ENCODE peak calls at places on chromosomes 16 and 17, in four cellular contexts. One of them, this sample, is unnamed.

GRCh38 chr16:84434800-84435199 is 66.5 kb downstream of the ATP2C2 start:
- DNase-seq in psoas muscle: no peak
- DNase-seq in A549: no peak
- DNase-seq in thoracic aorta: no peak
- DNase-seq in this sample: no peak

GRCh38 chr16:6027733-6028132 is 930.1 kb upstream of the EEF2KMT start:
- DNase-seq in psoas muscle: no peak
- DNase-seq in A549: no peak
- DNase-seq in thoracic aorta: no peak
- DNase-seq in this sample: no peak

GRCh38 chr17:1515640-1516402 is 591 bp downstream of the INPP5K start:
- DNase-seq in psoas muscle: no peak
- DNase-seq in A549: peak; percentile 91
- DNase-seq in thoracic aorta: no peak
- DNase-seq in this sample: peak; percentile 55

GRCh38 chr17:49928826-49929475 is 40.0 kb upstream of the DLX4 start:
- DNase-seq in psoas muscle: no peak
- DNase-seq in A549: peak; percentile 60
- DNase-seq in thoracic aorta: no peak
- DNase-seq in this sample: no peak

GRCh38 chr17:49496183-49496865 is 1.2 kb downstream of the NGFR start:
- DNase-seq in psoas muscle: peak; percentile 90
- DNase-seq in A549: peak; percentile 83
- DNase-seq in thoracic aorta: peak; percentile 38
- DNase-seq in this sample: peak; percentile 92

GRCh38 chr17:7618608-7619007 is 3.9 kb upstream of the FXR2 start:
- DNase-seq in psoas muscle: no peak
- DNase-seq in A549: no peak
- DNase-seq in thoracic aorta: no peak
- DNase-seq in this sample: no peak

GRCh38 chr16:66695935-66696668 is 441 bp downstream of the CMTM4 start:
- DNase-seq in psoas muscle: peak; percentile 68
- DNase-seq in A549: peak; percentile 36
- DNase-seq in thoracic aorta: no peak
- DNase-seq in this sample: peak; percentile 14

GRCh38 chr17:81868674-81869220 is 2.4 kb downstream of the ARHGDIA start:
- DNase-seq in psoas muscle: peak; percentile 78
- DNase-seq in A549: peak; percentile 58
- DNase-seq in thoracic aorta: no peak
- DNase-seq in this sample: no peak

GRCh38 chr17:3474212-3474611 is 1.6 kb upstream of the ASPA start:
- DNase-seq in psoas muscle: no peak
- DNase-seq in A549: peak; percentile 29
- DNase-seq in thoracic aorta: no peak
- DNase-seq in this sample: no peak

GRCh38 chr17:21029032-21029431 is 13.8 kb downstream of the USP22 start:
- DNase-seq in psoas muscle: peak; percentile 81
- DNase-seq in A549: no peak
- DNase-seq in thoracic aorta: no peak
- DNase-seq in this sample: no peak

GRCh38 chr16:21663889-21664647 is at the start of gene OTOA:
- DNase-seq in psoas muscle: no peak
- DNase-seq in A549: no peak
- DNase-seq in thoracic aorta: no peak
- DNase-seq in this sample: peak; percentile 22

GRCh38 chr17:62704381-62704971 is 77.0 kb downstream of the MRC2 start:
- DNase-seq in psoas muscle: peak; percentile 65
- DNase-seq in A549: peak; percentile 38
- DNase-seq in thoracic aorta: no peak
- DNase-seq in this sample: peak; percentile 48

GRCh38 chr16:23258919-23259237 is 43.2 kb upstream of the SCNN1B start:
- DNase-seq in psoas muscle: no peak
- DNase-seq in A549: no peak
- DNase-seq in thoracic aorta: no peak
- DNase-seq in this sample: no peak

GRCh38 chr17:44086364-44087311 is 16.1 kb downstream of the G6PC3 start:
- DNase-seq in psoas muscle: peak; percentile 80
- DNase-seq in A549: peak; percentile 96
- DNase-seq in thoracic aorta: peak; percentile 39
- DNase-seq in this sample: no peak

GRCh38 chr16:55532227-55532626 is 23.4 kb downstream of the LPCAT2 start:
- DNase-seq in psoas muscle: no peak
- DNase-seq in A549: no peak
- DNase-seq in thoracic aorta: no peak
- DNase-seq in this sample: no peak

GRCh38 chr16:55530316-55530856 is 21.5 kb downstream of the LPCAT2 start:
- DNase-seq in psoas muscle: no peak
- DNase-seq in A549: no peak
- DNase-seq in thoracic aorta: no peak
- DNase-seq in this sample: no peak

GRCh38 chr16:55527885-55528284 is 19.0 kb downstream of the LPCAT2 start:
- DNase-seq in psoas muscle: no peak
- DNase-seq in A549: no peak
- DNase-seq in thoracic aorta: no peak
- DNase-seq in this sample: no peak

GRCh38 chr16:55526448-55526847 is 17.6 kb downstream of the LPCAT2 start:
- DNase-seq in psoas muscle: no peak
- DNase-seq in A549: no peak
- DNase-seq in thoracic aorta: no peak
- DNase-seq in this sample: no peak

GRCh38 chr16:55528974-55529373 is 20.1 kb downstream of the LPCAT2 start:
- DNase-seq in psoas muscle: no peak
- DNase-seq in A549: no peak
- DNase-seq in thoracic aorta: no peak
- DNase-seq in this sample: no peak
- TF ChIP-seq CTCF in psoas muscle: no peak
- TF ChIP-seq CTCF in A549: no peak
- TF ChIP-seq CTCF in thoracic aorta: no peak
- TF ChIP-seq CTCF in this sample: no peak

GRCh38 chr17:8647202-8647601 is 16.7 kb upstream of the MYH10 start:
- DNase-seq in psoas muscle: no peak
- DNase-seq in A549: no peak
- DNase-seq in thoracic aorta: no peak
- DNase-seq in this sample: no peak

GRCh38 chr17:8649157-8650118 is 18.9 kb upstream of the MYH10 start:
- DNase-seq in psoas muscle: no peak
- DNase-seq in A549: no peak
- DNase-seq in thoracic aorta: peak; percentile 79
- DNase-seq in this sample: no peak

GRCh38 chr17:8654822-8655221 is 24.3 kb upstream of the MYH10 start:
- DNase-seq in psoas muscle: no peak
- DNase-seq in A549: no peak
- DNase-seq in thoracic aorta: no peak
- DNase-seq in this sample: no peak

GRCh38 chr17:8650119-8650499 is 19.6 kb upstream of the MYH10 start:
- DNase-seq in psoas muscle: no peak
- DNase-seq in A549: no peak
- DNase-seq in thoracic aorta: no peak
- DNase-seq in this sample: no peak

DNA sequence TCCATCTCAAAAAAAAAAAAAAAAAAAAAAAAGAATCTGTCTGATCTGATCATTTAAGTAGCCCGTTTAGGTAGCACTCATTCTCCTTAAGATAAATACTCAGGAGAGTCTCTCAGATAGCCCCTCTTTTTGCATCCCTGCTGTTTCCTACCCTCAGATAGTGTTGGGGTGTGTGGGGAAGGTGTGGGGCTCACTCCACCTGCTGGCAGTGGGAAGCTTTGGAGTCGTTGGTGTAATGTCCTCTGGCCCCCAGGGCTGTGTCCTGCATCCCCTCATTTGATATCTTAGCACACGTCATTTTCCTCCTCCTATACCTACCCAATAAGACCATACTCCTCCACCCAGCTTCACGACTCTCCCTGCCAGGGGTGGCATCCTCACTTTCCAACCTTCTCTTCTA is 20.5 kb upstream of the MYH10 start:
- DNase-seq in psoas muscle: no peak
- DNase-seq in A549: no peak
- DNase-seq in thoracic aorta: no peak
- DNase-seq in this sample: no peak
- TF ChIP-seq CTCF in psoas muscle: no peak
- TF ChIP-seq CTCF in A549: no peak
- TF ChIP-seq CTCF in thoracic aorta: no peak
- TF ChIP-seq CTCF in this sample: no peak

DNA sequence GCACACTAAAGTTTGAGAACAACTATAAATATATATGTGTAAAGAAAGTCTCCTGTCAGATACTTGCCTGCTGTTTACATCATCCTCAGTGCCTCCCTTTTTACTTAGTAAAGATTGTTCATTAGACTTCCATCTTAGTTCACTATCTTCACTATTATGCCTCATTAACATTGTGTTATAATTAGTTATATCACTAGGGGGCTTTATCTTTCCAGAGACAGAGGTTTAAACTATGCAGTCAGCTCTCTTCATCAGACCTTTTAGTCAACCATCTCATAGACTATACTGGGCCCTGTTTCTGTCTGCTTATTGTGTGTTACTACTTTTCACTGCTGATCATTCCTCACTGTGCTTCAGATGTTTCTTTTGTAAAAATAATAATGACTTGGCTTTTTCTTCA is 630.8 kb upstream of the KIF2B start:
- DNase-seq in psoas muscle: no peak
- DNase-seq in A549: no peak
- DNase-seq in thoracic aorta: no peak
- DNase-seq in this sample: no peak
- TF ChIP-seq CTCF in psoas muscle: no peak
- TF ChIP-seq CTCF in A549: no peak
- TF ChIP-seq CTCF in thoracic aorta: no peak
- TF ChIP-seq CTCF in this sample: no peak

GRCh38 chr17:39835038-39835786 is 28.9 kb downstream of the IKZF3 start:
- DNase-seq in psoas muscle: no peak
- DNase-seq in A549: no peak
- DNase-seq in thoracic aorta: no peak
- DNase-seq in this sample: no peak
- TF ChIP-seq CTCF in psoas muscle: no peak
- TF ChIP-seq CTCF in A549: no peak
- TF ChIP-seq CTCF in thoracic aorta: no peak
- TF ChIP-seq CTCF in this sample: no peak

DNA sequence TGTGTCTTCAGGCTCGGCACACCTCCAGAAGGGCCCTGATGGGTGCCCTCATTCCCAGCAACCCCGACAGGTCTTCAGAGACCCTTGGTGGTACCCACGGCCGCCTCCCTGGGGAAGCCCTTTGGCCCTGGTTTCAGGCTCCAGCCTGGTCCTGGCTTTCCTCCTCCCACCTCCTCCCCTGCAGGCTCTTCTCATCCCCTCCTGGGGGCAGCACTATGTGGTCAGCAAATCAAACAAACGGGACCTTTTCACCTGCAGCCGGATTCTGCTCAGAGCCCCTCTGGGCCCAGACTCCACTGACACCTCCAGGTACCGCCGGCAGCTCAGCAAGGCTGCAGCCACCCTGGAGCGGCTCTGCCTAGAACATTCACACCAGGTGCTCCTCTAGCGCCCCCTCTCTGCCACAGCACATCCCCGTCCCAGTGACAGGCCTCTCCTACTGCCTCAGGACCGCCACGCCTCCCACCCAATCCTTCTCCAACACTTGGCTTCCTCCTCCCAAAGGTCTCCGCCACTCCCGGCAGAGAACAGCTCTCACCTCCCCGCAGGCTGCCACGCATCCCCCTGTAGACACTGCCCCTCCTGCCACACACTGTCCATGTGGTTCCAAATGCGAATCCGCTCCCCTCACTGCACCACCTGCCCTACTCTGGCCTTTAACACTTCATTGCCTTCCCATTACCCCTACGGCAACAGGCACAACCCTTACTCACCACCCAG is 12.0 kb downstream of the CORO7 start:
- DNase-seq in psoas muscle: peak; percentile 57
- DNase-seq in A549: peak; percentile 77
- DNase-seq in thoracic aorta: no peak
- DNase-seq in this sample: peak; percentile 82
- TF ChIP-seq CTCF in psoas muscle: peak; percentile 15
- TF ChIP-seq CTCF in A549: peak; percentile 92
- TF ChIP-seq CTCF in thoracic aorta: peak; percentile 41
- TF ChIP-seq CTCF in this sample: peak; percentile 77

GRCh38 chr16:87572959-87573358 is 29.3 kb upstream of the JPH3 start:
- DNase-seq in psoas muscle: no peak
- DNase-seq in A549: no peak
- DNase-seq in thoracic aorta: no peak
- DNase-seq in this sample: no peak

GRCh38 chr16:87578531-87578930 is 23.8 kb upstream of the JPH3 start:
- DNase-seq in psoas muscle: no peak
- DNase-seq in A549: no peak
- DNase-seq in thoracic aorta: no peak
- DNase-seq in this sample: no peak

GRCh38 chr16:87571868-87572244 is 30.5 kb upstream of the JPH3 start:
- DNase-seq in psoas muscle: no peak
- DNase-seq in A549: no peak
- DNase-seq in thoracic aorta: peak; percentile 13
- DNase-seq in this sample: no peak

GRCh38 chr16:87576191-87576590 is 26.1 kb upstream of the JPH3 start:
- DNase-seq in psoas muscle: no peak
- DNase-seq in A549: no peak
- DNase-seq in thoracic aorta: no peak
- DNase-seq in this sample: no peak

GRCh38 chr16:87575027-87575804 is 27.1 kb upstream of the JPH3 start:
- DNase-seq in psoas muscle: no peak
- DNase-seq in A549: peak; percentile 38
- DNase-seq in thoracic aorta: no peak
- DNase-seq in this sample: peak; percentile 42
- TF ChIP-seq CTCF in psoas muscle: no peak
- TF ChIP-seq CTCF in A549: no peak
- TF ChIP-seq CTCF in thoracic aorta: no peak
- TF ChIP-seq CTCF in this sample: no peak

DNA sequence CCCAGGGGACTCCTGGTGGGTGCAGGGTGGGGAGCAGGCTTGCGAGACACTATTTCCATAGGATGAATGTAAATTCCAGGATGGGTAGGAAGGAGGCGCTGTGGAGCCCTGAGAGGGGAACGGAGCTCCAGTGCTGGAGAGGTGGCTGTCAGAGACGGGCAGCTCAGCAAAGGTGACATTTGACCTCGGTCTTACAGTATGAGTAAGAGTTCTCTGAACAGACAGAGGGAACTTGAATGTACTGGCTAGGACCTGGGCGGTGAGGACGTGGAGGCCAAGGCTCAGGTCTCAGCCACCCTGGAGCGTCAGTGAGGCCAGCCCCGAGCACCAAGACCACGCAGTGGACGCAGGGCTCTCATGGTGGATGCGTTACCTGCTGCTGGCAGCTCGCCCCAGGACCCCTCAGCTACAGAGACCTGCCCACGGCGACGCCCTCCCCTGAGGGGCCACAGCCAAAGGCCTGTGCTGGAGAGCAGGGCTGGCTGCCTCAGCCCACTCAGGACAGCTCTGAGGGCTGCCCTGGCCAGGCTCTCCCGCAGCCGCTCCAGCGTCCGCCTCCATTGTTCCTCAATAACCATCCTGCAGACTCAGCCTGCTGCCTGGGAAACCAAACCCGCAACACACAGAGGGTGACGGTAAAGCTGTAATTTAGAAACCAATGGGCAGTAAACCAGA is 65.9 kb upstream of the TNRC6C start:
- DNase-seq in psoas muscle: peak; percentile 50
- DNase-seq in A549: no peak
- DNase-seq in thoracic aorta: no peak
- DNase-seq in this sample: peak; percentile 72
- TF ChIP-seq CTCF in psoas muscle: no peak
- TF ChIP-seq CTCF in A549: peak; percentile 43
- TF ChIP-seq CTCF in thoracic aorta: no peak
- TF ChIP-seq CTCF in this sample: peak; percentile 67

GRCh38 chr17:5499790-5500189 is 13.4 kb downstream of the MIS12 start:
- DNase-seq in psoas muscle: no peak
- DNase-seq in A549: no peak
- DNase-seq in thoracic aorta: no peak
- DNase-seq in this sample: peak; percentile 28
- TF ChIP-seq CTCF in psoas muscle: no peak
- TF ChIP-seq CTCF in A549: no peak
- TF ChIP-seq CTCF in thoracic aorta: no peak
- TF ChIP-seq CTCF in this sample: no peak

This sample was measured in endothelial cell.